ENCODE peak calls at places on chromosomes 4 and X, in four cellular contexts. One of them, this sample, is unnamed.

GRCh38 chrX:118595501-118596042 is 100.0 kb downstream of the DOCK11 start:
- DNase-seq in WTC11: no peak
- DNase-seq in HepG2: no peak
- DNase-seq in K562: no peak
- DNase-seq in this sample: no peak

GRCh38 chr4:6541789-6542188 is 33.2 kb upstream of the MAN2B2 start:
- DNase-seq in WTC11: no peak
- DNase-seq in HepG2: no peak
- DNase-seq in K562: no peak
- DNase-seq in this sample: no peak

GRCh38 chr4:76960014-76960413 is 10.5 kb downstream of the SEPTIN11 start:
- DNase-seq in WTC11: no peak
- DNase-seq in HepG2: peak
- DNase-seq in K562: no peak
- DNase-seq in this sample: no peak

GRCh38 chr4:184400375-184400870 is 73.9 kb downstream of the IRF2 start:
- DNase-seq in WTC11: no peak
- DNase-seq in HepG2: no peak
- DNase-seq in K562: no peak
- DNase-seq in this sample: no peak

GRCh38 chrX:56564921-56565861 is 1.8 kb downstream of the UBQLN2 start:
- DNase-seq in WTC11: no peak
- DNase-seq in HepG2: peak
- DNase-seq in K562: peak
- DNase-seq in this sample: peak

GRCh38 chr4:6217716-6218381 is 17.5 kb upstream of the JAKMIP1 start:
- DNase-seq in WTC11: no peak
- DNase-seq in HepG2: no peak
- DNase-seq in K562: no peak
- DNase-seq in this sample: no peak

GRCh38 chr4:137610960-137611359 is 78.7 kb upstream of the PCDH18 start:
- DNase-seq in WTC11: peak
- DNase-seq in HepG2: peak
- DNase-seq in K562: no peak
- DNase-seq in this sample: no peak

GRCh38 chrX:141455103-141455502 is 129.4 kb downstream of the SPANXA1 start:
- DNase-seq in WTC11: no peak
- DNase-seq in HepG2: no peak
- DNase-seq in K562: no peak
- DNase-seq in this sample: no peak

GRCh38 chr4:86117781-86118302 is 242.0 kb downstream of the MAPK10 start:
- DNase-seq in WTC11: no peak
- DNase-seq in HepG2: no peak
- DNase-seq in K562: no peak
- DNase-seq in this sample: peak

GRCh38 chr4:171650543-171650942 is 162.7 kb upstream of the GALNTL6 start:
- DNase-seq in WTC11: peak
- DNase-seq in HepG2: peak
- DNase-seq in K562: no peak
- DNase-seq in this sample: peak
- TF ChIP-seq CTCF in WTC11: no peak
- TF ChIP-seq CTCF in HepG2: peak
- TF ChIP-seq CTCF in K562: no peak
- TF ChIP-seq CTCF in this sample: no peak

GRCh38 chrX:44735498-44735897 is 108.3 kb upstream of the DUSP21 start:
- DNase-seq in WTC11: no peak
- DNase-seq in HepG2: no peak
- DNase-seq in K562: no peak
- DNase-seq in this sample: no peak
- TF ChIP-seq FOXJ3 in WTC11: no peak
- TF ChIP-seq FOXJ3 in HepG2: no peak
- TF ChIP-seq FOXJ3 in K562: no peak
- TF ChIP-seq FOXJ3 in this sample: no peak

DNA sequence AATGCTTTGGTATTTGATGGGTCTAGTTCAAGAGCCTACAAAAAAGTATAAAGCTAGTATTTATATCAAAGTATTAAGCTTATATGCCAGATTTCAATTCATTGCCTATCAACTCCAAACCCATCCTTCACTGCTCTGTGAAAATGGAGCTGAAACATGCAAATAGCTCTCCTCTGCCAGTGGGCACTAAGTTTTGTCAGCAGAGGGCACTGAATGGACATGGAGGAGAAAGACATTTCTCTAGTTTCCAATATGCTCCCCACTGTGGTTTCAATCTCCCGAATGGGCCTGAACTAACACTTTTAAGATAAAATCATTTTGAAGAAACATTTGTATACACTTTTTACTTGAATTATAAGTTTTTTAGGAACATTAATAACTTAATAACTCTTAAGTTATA is 12.4 kb downstream of the PPID start:
- DNase-seq in WTC11: no peak
- DNase-seq in HepG2: no peak
- DNase-seq in K562: no peak
- DNase-seq in this sample: no peak
- TF ChIP-seq CTCF in WTC11: no peak
- TF ChIP-seq CTCF in HepG2: no peak
- TF ChIP-seq CTCF in K562: no peak
- TF ChIP-seq CTCF in this sample: peak

GRCh38 chr4:15755321-15755750 is 22.8 kb upstream of the CD38 start:
- DNase-seq in WTC11: no peak
- DNase-seq in HepG2: no peak
- DNase-seq in K562: no peak
- DNase-seq in this sample: no peak

GRCh38 chr4:15757084-15757483 is 21.0 kb upstream of the CD38 start:
- DNase-seq in WTC11: no peak
- DNase-seq in HepG2: no peak
- DNase-seq in K562: no peak
- DNase-seq in this sample: no peak

GRCh38 chr4:15755781-15756180 is 22.3 kb upstream of the CD38 start:
- DNase-seq in WTC11: no peak
- DNase-seq in HepG2: no peak
- DNase-seq in K562: no peak
- DNase-seq in this sample: no peak

GRCh38 chr4:15758294-15758693 is 19.8 kb upstream of the CD38 start:
- DNase-seq in WTC11: no peak
- DNase-seq in HepG2: no peak
- DNase-seq in K562: no peak
- DNase-seq in this sample: no peak

DNA sequence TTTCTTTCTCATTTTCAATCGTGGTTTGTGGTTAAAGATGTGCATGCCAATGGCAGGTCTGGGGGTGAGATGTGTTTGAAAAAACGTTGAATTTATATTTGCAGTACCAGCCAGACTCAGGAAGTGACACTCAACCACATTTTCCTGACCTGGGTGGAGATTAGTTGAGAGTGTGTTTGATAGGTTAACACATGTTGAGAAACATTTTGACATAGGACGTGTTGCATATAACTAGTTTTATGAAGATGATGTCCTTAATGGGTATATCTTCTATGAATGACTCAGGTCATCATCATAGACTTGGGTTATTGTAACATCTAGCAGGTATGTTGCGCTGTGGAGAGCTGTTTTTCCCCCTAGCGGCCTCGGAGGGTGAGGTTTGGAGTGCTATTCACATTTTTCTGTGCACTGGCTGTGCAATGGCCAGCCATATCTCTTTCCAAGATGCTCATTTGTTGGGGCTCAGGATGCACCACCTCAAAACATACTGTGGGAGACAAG is 21.7 kb upstream of the CD38 start:
- DNase-seq in WTC11: no peak
- DNase-seq in HepG2: peak
- DNase-seq in K562: no peak
- DNase-seq in this sample: no peak
- TF ChIP-seq FOXJ3 in WTC11: no peak
- TF ChIP-seq FOXJ3 in HepG2: no peak
- TF ChIP-seq FOXJ3 in K562: no peak
- TF ChIP-seq FOXJ3 in this sample: no peak

GRCh38 chrX:153791104-153791852 is 2.9 kb downstream of the IDH3G start:
- DNase-seq in WTC11: no peak
- DNase-seq in HepG2: no peak
- DNase-seq in K562: peak
- DNase-seq in this sample: no peak
- TF ChIP-seq CTCF in WTC11: no peak
- TF ChIP-seq CTCF in HepG2: no peak
- TF ChIP-seq CTCF in K562: no peak
- TF ChIP-seq CTCF in this sample: no peak

GRCh38 chr4:81652069-81652478 is 180.4 kb upstream of the RASGEF1B start:
- DNase-seq in WTC11: no peak
- DNase-seq in HepG2: no peak
- DNase-seq in K562: no peak
- DNase-seq in this sample: no peak

GRCh38 chr4:81650871-81651270 is 179.2 kb upstream of the RASGEF1B start:
- DNase-seq in WTC11: no peak
- DNase-seq in HepG2: no peak
- DNase-seq in K562: no peak
- DNase-seq in this sample: no peak

GRCh38 chr4:81651500-81651899 is 179.8 kb upstream of the RASGEF1B start:
- DNase-seq in WTC11: no peak
- DNase-seq in HepG2: no peak
- DNase-seq in K562: no peak
- DNase-seq in this sample: no peak

GRCh38 chr4:81647388-81647787 is 175.7 kb upstream of the RASGEF1B start:
- DNase-seq in WTC11: no peak
- DNase-seq in HepG2: no peak
- DNase-seq in K562: no peak
- DNase-seq in this sample: no peak

GRCh38 chr4:81648576-81649272 is 177.0 kb upstream of the RASGEF1B start:
- DNase-seq in WTC11: no peak
- DNase-seq in HepG2: no peak
- DNase-seq in K562: no peak
- DNase-seq in this sample: no peak
- TF ChIP-seq FOXJ3 in WTC11: no peak
- TF ChIP-seq FOXJ3 in HepG2: no peak
- TF ChIP-seq FOXJ3 in K562: no peak
- TF ChIP-seq FOXJ3 in this sample: no peak

GRCh38 chr4:120877021-120877420 is 45.5 kb downstream of the PRDM5 start:
- DNase-seq in WTC11: no peak
- DNase-seq in HepG2: no peak
- DNase-seq in K562: no peak
- DNase-seq in this sample: no peak

GRCh38 chr4:120874792-120875774 is 47.4 kb downstream of the PRDM5 start:
- DNase-seq in WTC11: peak
- DNase-seq in HepG2: no peak
- DNase-seq in K562: no peak
- DNase-seq in this sample: no peak

GRCh38 chr4:120870279-120870673 is 52.2 kb downstream of the PRDM5 start:
- DNase-seq in WTC11: peak
- DNase-seq in HepG2: peak
- DNase-seq in K562: no peak
- DNase-seq in this sample: peak

GRCh38 chr4:120871173-120871572 is 51.4 kb downstream of the PRDM5 start:
- DNase-seq in WTC11: no peak
- DNase-seq in HepG2: no peak
- DNase-seq in K562: no peak
- DNase-seq in this sample: peak

DNA sequence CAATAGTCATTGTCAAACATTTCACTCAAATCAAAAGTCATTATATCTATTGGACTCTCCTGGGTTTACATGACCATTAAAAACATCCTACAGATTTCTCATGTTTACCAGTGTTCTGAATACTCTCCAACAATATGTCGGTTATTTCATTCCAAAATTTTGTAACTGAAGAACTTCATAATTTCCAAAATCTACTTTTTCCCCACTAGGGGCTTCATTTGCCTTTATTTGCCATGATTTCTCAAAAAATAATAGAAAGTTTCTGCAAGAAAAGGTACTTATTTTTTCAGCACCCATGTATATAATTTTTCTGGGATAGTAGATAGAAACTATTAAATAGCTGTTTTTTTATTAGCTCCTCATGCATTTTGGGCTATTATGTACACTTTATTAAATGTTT is 49.0 kb downstream of the PRDM5 start:
- DNase-seq in WTC11: no peak
- DNase-seq in HepG2: no peak
- DNase-seq in K562: no peak
- DNase-seq in this sample: no peak
- TF ChIP-seq CTCF in WTC11: no peak
- TF ChIP-seq CTCF in HepG2: no peak
- TF ChIP-seq CTCF in K562: no peak
- TF ChIP-seq CTCF in this sample: peak

This sample was measured in SK-N-SH.